ENCODE peak calls at places on chromosome 11, in four cellular contexts. F, R, C and I are unnamed samples.

GRCh38 chr11:38460901-38461300 is 1862.9 kb upstream of the RAG2 start:
- DNase-seq in C (no peak), F (no peak), R (no peak), I (peak)

GRCh38 chr11:102792604-102793003 is 5.4 kb downstream of the MMP1 start:
- DNase-seq in R (no peak), C (no peak), F (no peak), I (no peak)

GRCh38 chr11:125286486-125286885 is 121.9 kb downstream of the PKNOX2 start:
- DNase-seq in R (no peak), C (no peak), F (no peak), I (no peak)

GRCh38 chr11:102061276-102061675 is 14.0 kb downstream of the CFAP300 start:
- DNase-seq in F (no peak), R (no peak), C (peak), I (peak)

GRCh38 chr11:82733444-82734119 is at the start of gene FAM181B:
- DNase-seq in R (peak), C (no peak), F (no peak), I (peak)

GRCh38 chr11:130323452-130324448 is 9.0 kb upstream of the ZBTB44 start:
- DNase-seq in C (no peak), F (no peak), R (no peak), I (no peak)

GRCh38 chr11:127521413-127521812 is 520.8 kb upstream of the KIRREL3 start:
- DNase-seq in C (no peak), F (no peak), R (no peak), I (no peak)

GRCh38 chr11:62573592-62574362 is at the start of gene EEF1G:
- DNase-seq in R (peak), F (peak), C (peak), I (peak)

GRCh38 chr11:104705475-104706195 is 192.6 kb downstream of the CASP12 start:
- DNase-seq in F (peak), R (no peak), C (no peak), I (no peak)

GRCh38 chr11:61474234-61474633 is 34.3 kb upstream of the LRRC10B start:
- DNase-seq in F (no peak), R (no peak), C (no peak), I (no peak)

GRCh38 chr11:61472282-61472681 is 36.3 kb upstream of the LRRC10B start:
- DNase-seq in R (no peak), C (no peak), F (no peak), I (no peak)

GRCh38 chr11:61473370-61474025 is 35.1 kb upstream of the LRRC10B start:
- DNase-seq in C (no peak), F (no peak), R (no peak), I (no peak)

GRCh38 chr11:61475433-61475832 is 33.1 kb upstream of the LRRC10B start:
- DNase-seq in C (no peak), R (no peak), F (no peak), I (no peak)

DNA sequence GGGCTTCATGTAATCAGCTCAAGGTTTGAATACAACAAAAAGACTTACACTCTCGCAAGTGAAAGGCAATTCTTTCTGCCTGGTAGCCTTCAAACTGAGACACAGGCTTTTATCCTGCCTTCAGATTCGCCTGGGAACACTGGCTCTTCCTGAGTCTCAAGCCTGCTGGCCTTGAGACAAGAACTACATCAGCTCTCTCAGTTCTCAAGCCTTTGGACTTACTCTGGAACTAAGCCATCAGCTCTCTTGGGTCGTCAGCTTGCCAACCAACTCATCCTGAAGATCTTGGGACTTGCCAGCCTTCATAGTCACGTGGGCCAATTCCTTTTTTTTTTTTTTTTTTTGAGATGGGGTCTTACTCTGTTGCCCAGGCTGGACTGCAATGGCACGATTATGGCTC is 35.7 kb upstream of the LRRC10B start:
- DNase-seq in F (no peak), R (no peak), C (no peak), I (no peak)
- TF ChIP-seq TARDBP in F (no peak), R (no peak), C (no peak), I (no peak)

DNA sequence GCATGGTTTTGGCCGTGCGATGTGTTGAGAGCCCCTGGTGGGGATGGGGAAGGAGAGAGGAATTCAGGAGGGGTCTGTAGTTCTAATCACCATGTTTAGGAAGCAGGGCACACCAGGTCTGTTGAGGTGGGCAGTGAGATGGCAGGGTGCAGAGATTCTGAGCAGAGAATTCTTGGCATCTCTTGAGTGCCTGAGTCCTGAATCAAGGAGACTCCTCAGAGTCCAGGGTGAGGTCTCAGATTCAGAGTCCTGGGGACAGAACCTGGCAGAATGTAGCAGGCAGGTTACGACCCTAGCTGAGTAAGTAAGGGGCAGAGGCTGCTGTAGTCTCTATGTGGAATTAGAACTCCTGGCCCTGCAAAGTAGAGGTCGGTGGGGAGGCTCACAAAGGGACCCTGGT is 12.9 kb downstream of the PARVA start:
- DNase-seq in F (no peak), R (no peak), C (no peak), I (no peak)
- TF ChIP-seq FOXM1 in F (no peak), R (no peak), C (no peak), I (no peak)

DNA sequence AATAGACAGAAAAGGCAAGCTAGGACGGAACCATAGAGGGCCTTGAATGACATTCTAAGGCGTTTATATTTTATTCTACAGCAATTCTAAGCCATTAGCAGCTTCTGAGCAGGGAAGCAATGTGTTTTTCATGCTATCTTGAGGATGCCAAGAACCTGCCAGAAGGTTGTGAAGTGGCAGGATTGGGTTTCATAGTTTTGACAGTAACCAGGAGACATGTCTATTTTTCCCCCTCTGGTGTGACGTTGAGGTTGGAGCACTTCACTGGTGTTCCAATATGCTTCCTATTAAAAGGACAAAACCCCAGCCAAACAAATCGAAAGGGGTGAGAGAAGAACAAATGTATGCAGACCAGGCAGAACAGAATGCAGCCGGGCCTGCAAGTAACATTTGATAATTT is 148.2 kb downstream of the SPATA19 start:
- DNase-seq in F (no peak), C (no peak), R (no peak), I (no peak)
- TF ChIP-seq TARDBP in F (no peak), C (no peak), R (no peak), I (no peak)

GRCh38 chr11:113305440-113306336 is 8.7 kb upstream of the TTC12 start:
- DNase-seq in F (no peak), C (peak), R (peak), I (peak)
- TF ChIP-seq FOXM1 in F (no peak), C (no peak), R (no peak), I (no peak)

GRCh38 chr11:74577624-74578396 is 14.6 kb upstream of the POLD3 start:
- DNase-seq in R (no peak), C (no peak), F (no peak), I (no peak)
- TF ChIP-seq TARDBP in R (no peak), C (no peak), F (no peak), I (no peak)

GRCh38 chr11:18668131-18668530 is 30.4 kb upstream of the TMEM86A start:
- DNase-seq in F (no peak), C (no peak), R (no peak), I (no peak)

GRCh38 chr11:18669211-18669593 is 29.4 kb upstream of the TMEM86A start:
- DNase-seq in R (no peak), F (no peak), C (no peak), I (no peak)

GRCh38 chr11:18671246-18671645 is 27.3 kb upstream of the TMEM86A start:
- DNase-seq in F (no peak), C (no peak), R (no peak), I (no peak)

DNA sequence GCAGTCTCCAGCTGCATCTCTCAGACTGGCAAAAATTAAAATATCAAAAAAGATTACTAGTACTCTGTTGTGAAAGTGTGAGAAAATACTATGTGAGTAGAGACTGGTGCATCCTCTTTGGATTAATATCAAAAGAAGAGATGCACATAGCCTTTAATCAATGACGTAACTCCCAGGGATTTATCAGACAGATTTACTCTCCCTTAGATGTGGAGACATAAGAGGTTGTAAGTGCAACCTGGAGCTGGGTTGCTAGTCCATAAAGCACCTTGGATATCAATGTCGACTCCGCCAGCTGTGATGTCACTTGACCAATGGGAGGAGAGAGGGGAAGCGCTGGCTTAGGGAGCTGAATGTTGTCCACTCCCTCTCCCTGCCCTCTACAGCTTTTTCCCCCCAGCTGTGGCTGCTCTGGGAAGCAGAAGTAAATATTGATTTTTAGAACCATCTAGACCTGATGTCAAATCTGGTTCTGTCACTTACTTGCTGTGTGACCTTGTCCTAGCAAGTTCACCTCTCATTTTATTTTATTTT is 28.9 kb upstream of the TMEM86A start:
- DNase-seq in F (no peak), R (no peak), C (no peak), I (no peak)
- TF ChIP-seq FOXM1 in F (no peak), R (no peak), C (no peak), I (no peak)

GRCh38 chr11:74134661-74135515 is 35.9 kb downstream of the C2CD3 start:
- DNase-seq in C (no peak), R (no peak), F (no peak), I (no peak)

GRCh38 chr11:74135516-74135840 is 35.3 kb downstream of the C2CD3 start:
- DNase-seq in F (no peak), C (no peak), R (no peak), I (no peak)

GRCh38 chr11:74139151-74139918 is 31.5 kb downstream of the C2CD3 start:
- DNase-seq in F (no peak), R (no peak), C (no peak), I (no peak)

GRCh38 chr11:74138572-74138971 is 32.2 kb downstream of the C2CD3 start:
- DNase-seq in R (peak), F (no peak), C (peak), I (no peak)

GRCh38 chr11:74138021-74138420 is 32.8 kb downstream of the C2CD3 start:
- DNase-seq in R (no peak), C (no peak), F (no peak), I (no peak)
- TF ChIP-seq TARDBP in R (no peak), C (no peak), F (no peak), I (no peak)

DNA sequence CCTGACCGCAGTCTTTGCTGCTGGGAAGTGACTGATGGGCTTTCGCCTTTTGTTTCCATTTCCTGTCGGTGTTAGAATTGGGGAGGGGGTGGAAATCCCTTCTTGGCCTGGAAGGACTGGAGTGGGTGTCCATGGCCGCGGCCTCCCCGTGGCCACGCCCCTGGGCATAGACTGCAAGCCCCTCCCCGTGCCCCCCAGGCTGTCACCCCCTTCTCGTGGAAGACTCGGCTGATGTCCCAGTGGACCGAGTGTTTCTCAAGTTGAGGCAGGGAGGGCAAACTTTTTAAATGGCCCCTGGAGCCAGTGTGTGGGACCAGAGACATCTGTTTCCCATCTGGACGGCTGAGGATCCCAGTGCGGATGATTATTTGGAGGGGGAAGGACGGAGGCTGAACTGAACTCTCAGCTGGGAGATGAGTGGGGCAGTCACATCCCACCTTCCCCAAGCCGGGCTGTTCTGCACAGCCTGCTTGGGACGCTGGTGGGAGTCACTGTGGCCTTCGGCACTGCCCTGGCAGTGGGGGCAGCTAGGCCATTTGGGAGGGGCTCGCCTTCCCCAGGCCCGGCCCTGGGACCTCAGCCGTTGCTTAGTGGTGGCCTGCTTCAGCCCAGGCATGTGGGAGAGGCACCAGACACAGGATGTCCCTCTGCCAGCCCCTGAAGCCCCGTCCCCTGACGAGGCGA is 1.6 kb downstream of the CD81 start:
- DNase-seq in C (no peak), R (no peak), F (no peak), I (no peak)
- TF ChIP-seq FOXM1 in C (no peak), R (no peak), F (no peak), I (no peak)

DNA sequence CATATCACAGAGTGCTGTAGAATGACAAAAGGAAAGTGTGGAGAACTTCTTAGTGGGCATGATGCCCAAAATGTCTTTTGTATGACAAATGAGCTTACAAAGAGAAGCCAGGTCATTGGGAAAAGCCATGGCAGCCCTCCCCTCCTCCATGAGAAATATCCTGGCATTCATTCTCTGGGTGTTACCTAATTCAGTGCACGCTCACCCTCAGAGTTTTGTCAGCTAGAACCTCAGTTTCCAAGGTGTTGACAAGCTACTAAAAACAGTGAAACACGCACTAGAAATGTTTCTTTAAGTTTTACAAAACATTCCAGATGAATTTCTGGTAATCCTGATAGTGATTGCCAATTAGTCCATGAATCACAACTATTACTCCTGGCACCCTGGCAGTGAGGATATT is 105.4 kb upstream of the FSHB start:
- DNase-seq in R (no peak), F (no peak), C (no peak), I (no peak)
- TF ChIP-seq TARDBP in R (no peak), F (no peak), C (no peak), I (no peak)

GRCh38 chr11:9567401-9567800 is 6.1 kb upstream of the WEE1 start:
- DNase-seq in F (no peak), R (no peak), C (no peak), I (no peak)

GRCh38 chr11:9568161-9568853 is 5.2 kb upstream of the WEE1 start:
- DNase-seq in F (no peak), C (no peak), R (no peak), I (no peak)

GRCh38 chr11:9566561-9567063 is 6.9 kb upstream of the WEE1 start:
- DNase-seq in R (no peak), F (no peak), C (no peak), I (no peak)

GRCh38 chr11:9563196-9563730 is 10.2 kb upstream of the WEE1 start:
- DNase-seq in C (no peak), F (no peak), R (no peak), I (no peak)

GRCh38 chr11:9565822-9566560 is 7.5 kb upstream of the WEE1 start:
- DNase-seq in F (peak), R (peak), C (peak), I (peak)
- TF ChIP-seq FOXM1 in F (peak), R (peak), C (no peak), I (no peak)